ENCODE peak calls at places on chromosome 1, in eight cellular contexts. M is amniotic stem cell; X is stimulated activated naive CD8-positive, alpha-beta T cell treated with anti-CD3 and anti-CD28 coated beads, Interleukin-15, amount 100 ng/mL, for 72 hours; W is fibroblast of the conjunctiva; S is stimulated activated CD8-positive, alpha-beta memory T cell treated with anti-CD3 and anti-CD28 coated beads, Interleukin-12 subunit alpha, Interleukin-12 subunit beta, amount 100 ng/mL, for 1 hour; Q is activated CD4-positive, CD25-positive, alpha-beta regulatory T cell treated with anti-CD3 and anti-CD28 coated beads, Interleukin-2, amount 50 U/mL, for 16 hours; Y is progenitor cell of endocrine pancreas; L is NCI-H1105. K is an unnamed sample.

GRCh38 chr1:155078496-155079209 is at the start of gene EFNA3:
- DNase-seq in M (no peak), X (peak), W (no peak), S (peak), Q (no peak), Y (no peak), L (peak), K (peak)

GRCh38 chr1:38274974-38275373 is 228.4 kb upstream of the POU3F1 start:
- DNase-seq in M (no peak), X (no peak), W (no peak), S (no peak), Q (no peak), Y (no peak), L (no peak), K (no peak)

GRCh38 chr1:150281758-150282557 is at the start of gene CIART:
- DNase-seq in M (peak), X (peak), W (peak), S (peak), Q (peak), Y (peak), L (peak), K (peak)

GRCh38 chr1:226365166-226365565 is 42.7 kb downstream of the PARP1 start:
- DNase-seq in M (no peak), X (no peak), W (no peak), S (no peak), Q (no peak), Y (no peak), L (no peak), K (no peak)

GRCh38 chr1:4634793-4635406 is 19.5 kb upstream of the AJAP1 start:
- DNase-seq in M (no peak), X (no peak), W (no peak), S (no peak), Q (no peak), Y (no peak), L (no peak), K (no peak)

GRCh38 chr1:39895731-39896480 is 5.8 kb downstream of the MYCL start:
- DNase-seq in M (no peak), X (no peak), W (no peak), S (no peak), Q (no peak), Y (no peak), L (no peak), K (no peak)

GRCh38 chr1:199665371-199665770 is 362.1 kb upstream of the NR5A2 start:
- DNase-seq in M (no peak), X (no peak), W (no peak), S (no peak), Q (no peak), Y (no peak), L (no peak), K (peak)

GRCh38 chr1:234970371-234970730 is 158.3 kb downstream of the TOMM20 start:
- DNase-seq in M (no peak), X (no peak), W (peak), S (no peak), Q (no peak), Y (no peak), L (no peak), K (no peak)

GRCh38 chr1:26862781-26863676 is at the start of gene SFN:
- DNase-seq in M (no peak), X (peak), W (no peak), S (no peak), Q (no peak), Y (no peak), L (peak), K (peak)

GRCh38 chr1:67213164-67213563 is 46.9 kb downstream of the IL23R start:
- DNase-seq in M (no peak), X (no peak), W (no peak), S (no peak), Q (no peak), Y (no peak), L (no peak), K (peak)

GRCh38 chr1:51570063-51570720 is 46.7 kb upstream of the OSBPL9 start:
- DNase-seq in M (no peak), X (no peak), W (no peak), S (no peak), Q (no peak), Y (no peak), L (no peak), K (no peak)

GRCh38 chr1:38905985-38906384 is 24.6 kb upstream of the GJA9 start:
- DNase-seq in M (no peak), X (no peak), W (no peak), S (no peak), Q (no peak), Y (no peak), L (no peak), K (no peak)

GRCh38 chr1:45953934-45954333 is 150.5 kb downstream of the MAST2 start:
- DNase-seq in M (no peak), X (no peak), W (peak), S (no peak), Q (no peak), Y (no peak), L (no peak), K (no peak)

GRCh38 chr1:117654485-117655219 is 48.8 kb downstream of the TENT5C start:
- DNase-seq in M (no peak), X (no peak), W (no peak), S (no peak), Q (no peak), Y (no peak), L (no peak), K (no peak)

GRCh38 chr1:223853275-223853674 is 7.5 kb upstream of the TP53BP2 start:
- DNase-seq in M (no peak), X (no peak), W (no peak), S (no peak), Q (no peak), Y (no peak), L (no peak), K (no peak)

GRCh38 chr1:205354259-205354904 is 2.3 kb downstream of the KLHDC8A start:
- DNase-seq in M (peak), X (peak), W (peak), S (peak), Q (peak), Y (peak), L (peak), K (peak)

GRCh38 chr1:78892251-78892650 is 114.3 kb downstream of the ADGRL4 start:
- DNase-seq in M (no peak), X (no peak), W (peak), S (no peak), Q (no peak), Y (no peak), L (no peak), K (no peak)

GRCh38 chr1:43606624-43607023 is 43.3 kb upstream of the KDM4A start:
- DNase-seq in M (no peak), X (no peak), W (no peak), S (no peak), Q (no peak), Y (no peak), L (no peak), K (no peak)

GRCh38 chr1:17615959-17616358 is 76.5 kb downstream of the ARHGEF10L start:
- DNase-seq in M (no peak), X (no peak), W (no peak), S (no peak), Q (no peak), Y (no peak), L (no peak), K (no peak)

GRCh38 chr1:43708006-43708412 is 673 bp downstream of the ST3GAL3 start:
- DNase-seq in M (no peak), X (no peak), W (no peak), S (no peak), Q (no peak), Y (no peak), L (no peak), K (no peak)

GRCh38 chr1:111754964-111755320 is 759 bp upstream of the DDX20 start:
- DNase-seq in M (no peak), X (no peak), W (no peak), S (no peak), Q (no peak), Y (no peak), L (peak), K (peak)

GRCh38 chr1:58584082-58584895 is 7.2 kb upstream of the TACSTD2 start:
- DNase-seq in M (peak), X (no peak), W (peak), S (no peak), Q (no peak), Y (no peak), L (no peak), K (no peak)

GRCh38 chr1:213934642-213935041 is 53.1 kb upstream of the PROX1 start:
- DNase-seq in M (no peak), X (no peak), W (no peak), S (no peak), Q (no peak), Y (no peak), L (peak), K (peak)

GRCh38 chr1:212958175-212958574 is 7.8 kb downstream of the VASH2 start:
- DNase-seq in M (no peak), X (no peak), W (no peak), S (no peak), Q (no peak), Y (no peak), L (no peak), K (no peak)

GRCh38 chr1:44237721-44238457 is 24.6 kb downstream of the DMAP1 start:
- DNase-seq in M (no peak), X (peak), W (no peak), S (no peak), Q (no peak), Y (peak), L (no peak), K (peak)